ENCODE peak calls at places on chromosome 13, in eight cellular contexts. M, I, A, K, G, B, F and C are unnamed samples.

GRCh38 chr13:72342364-72342763 is 385.1 kb downstream of the MZT1 start:
- DNase-seq in I (no peak), F (no peak), B (no peak), A (no peak), M (no peak), K (no peak), G (no peak), C (no peak)

GRCh38 chr13:71018544-71018943 is 848.5 kb downstream of the DACH1 start:
- DNase-seq in A (no peak), K (no peak), B (no peak), G (no peak), I (no peak), M (no peak), F (no peak), C (no peak)

GRCh38 chr13:40272776-40273139 is 393.7 kb downstream of the FOXO1 start:
- DNase-seq in I (no peak), G (peak; percentile 56), M (no peak), A (no peak), K (no peak), F (no peak), B (peak; percentile 53), C (no peak)

GRCh38 chr13:52454459-52454824 is 836 bp upstream of the CKAP2 start:
- DNase-seq in K (no peak), B (no peak), I (no peak), F (no peak), A (peak; percentile 12), G (no peak), M (no peak), C (no peak)

GRCh38 chr13:75968103-75968838 is 332.1 kb downstream of the LMO7 start:
- DNase-seq in K (no peak), F (no peak), I (no peak), M (no peak), A (no peak), B (no peak), G (peak; percentile 55), C (no peak)

GRCh38 chr13:26253262-26253786 is 605 bp upstream of the CDK8 start:
- DNase-seq in F (no peak), I (no peak), M (peak; percentile 16), B (no peak), G (no peak), A (no peak), K (no peak), C (no peak)

GRCh38 chr13:97228850-97229521 is 6.9 kb downstream of the MBNL2 start:
- DNase-seq in B (peak; percentile 59), F (no peak), I (no peak), A (no peak), G (no peak), M (no peak), K (no peak), C (no peak)

GRCh38 chr13:75385708-75386083 is 96.3 kb downstream of the TBC1D4 start:
- DNase-seq in A (no peak), I (no peak), G (no peak), F (no peak), B (no peak), M (no peak), K (no peak), C (no peak)

GRCh38 chr13:20566424-20566916 is 487 bp upstream of the IFT88 start:
- DNase-seq in B (peak; percentile 58), I (no peak), G (peak; percentile 93), A (peak; percentile 77), M (no peak), F (peak; percentile 53), K (no peak), C (peak; percentile 46)

GRCh38 chr13:45737571-45738002 is 35.5 kb downstream of the CBY2 start:
- DNase-seq in A (peak; percentile 67), M (no peak), G (no peak), K (no peak), B (no peak), F (no peak), I (no peak), C (no peak)

GRCh38 chr13:50365683-50366391 is 350.6 kb downstream of the KCNRG start:
- DNase-seq in I (no peak), G (no peak), K (no peak), B (no peak), F (no peak), A (no peak), M (no peak), C (no peak)

GRCh38 chr13:57629821-57630235 is 1.7 kb upstream of the PCDH17 start:
- DNase-seq in I (peak; percentile 97), G (peak; percentile 67), F (no peak), A (peak; percentile 99), K (peak; percentile 85), B (peak; percentile 77), M (peak; percentile 58), C (peak; percentile 92)

GRCh38 chr13:27958928-27959539 is 10.1 kb downstream of the CDX2 start:
- DNase-seq in M (no peak), A (no peak), B (no peak), F (no peak), G (no peak), K (no peak), I (no peak), C (no peak)
- H3K27me3 ChIP-seq in M (no peaks in the 10 kb centered on the region), A (peaks cover 100% of the 10 kb centered on the region), B (peaks cover 84% of the 10 kb centered on the region), F (peaks cover 85% of the 10 kb centered on the region), G (peaks cover 85% of the 10 kb centered on the region), K (no peaks in the 10 kb centered on the region), I (peaks cover 34% of the 10 kb centered on the region), C (peaks cover 4% of the 10 kb centered on the region)

GRCh38 chr13:106986033-106986484 is 418.1 kb upstream of the ARGLU1 start:
- DNase-seq in G (peak; percentile 3), A (peak; percentile 51), B (peak; percentile 1), K (peak; percentile 71), F (no peak), M (no peak), I (no peak), C (no peak)

GRCh38 chr13:106986687-106987434 is 418.9 kb upstream of the ARGLU1 start:
- DNase-seq in B (no peak), A (no peak), I (no peak), M (no peak), F (no peak), K (no peak), G (no peak), C (no peak)

DNA sequence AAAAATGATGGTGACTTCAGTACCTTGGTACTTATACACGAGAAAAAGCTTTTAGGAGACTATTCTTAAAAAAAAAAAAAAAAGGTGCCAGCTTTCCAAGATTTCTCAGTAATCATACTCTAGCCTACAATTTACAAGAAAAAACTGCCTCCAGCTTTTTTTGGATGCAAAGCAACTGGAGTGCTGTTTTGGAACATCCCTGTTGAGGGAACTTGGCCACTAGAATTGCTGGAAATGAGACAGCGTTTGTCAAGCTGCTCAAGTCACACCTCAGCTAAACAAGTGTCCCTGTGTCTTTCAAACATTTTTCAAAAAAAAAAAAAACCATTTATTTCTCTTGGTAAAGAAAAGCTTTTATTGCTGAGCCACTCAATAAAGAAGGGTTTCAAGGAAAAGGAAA is 413.1 kb upstream of the ARGLU1 start:
- DNase-seq in A (no peak), I (no peak), K (no peak), F (no peak), G (no peak), M (no peak), B (no peak), C (no peak)
- H3K27me3 ChIP-seq in A (no peaks in the 10 kb centered on the region), I (no peaks in the 10 kb centered on the region), K (no peaks in the 10 kb centered on the region), F (no peaks in the 10 kb centered on the region), G (no peaks in the 10 kb centered on the region), M (no peaks in the 10 kb centered on the region), B (no peaks in the 10 kb centered on the region), C (no peaks in the 10 kb centered on the region)

GRCh38 chr13:37131092-37131491 is 25.6 kb upstream of the CSNK1A1L start:
- DNase-seq in M (no peak), I (no peak), F (no peak), K (no peak), A (no peak), G (no peak), B (no peak), C (no peak)

GRCh38 chr13:37136187-37136586 is 30.7 kb upstream of the CSNK1A1L start:
- DNase-seq in B (no peak), I (no peak), F (no peak), K (no peak), M (no peak), G (peak; percentile 56), A (no peak), C (no peak)

GRCh38 chr13:37132211-37132610 is 26.7 kb upstream of the CSNK1A1L start:
- DNase-seq in A (no peak), M (no peak), G (no peak), I (no peak), B (peak; percentile 49), F (no peak), K (no peak), C (no peak)

GRCh38 chr13:37136633-37137032 is 31.2 kb upstream of the CSNK1A1L start:
- DNase-seq in I (no peak), K (no peak), G (no peak), A (no peak), B (no peak), M (no peak), F (no peak), C (no peak)

DNA sequence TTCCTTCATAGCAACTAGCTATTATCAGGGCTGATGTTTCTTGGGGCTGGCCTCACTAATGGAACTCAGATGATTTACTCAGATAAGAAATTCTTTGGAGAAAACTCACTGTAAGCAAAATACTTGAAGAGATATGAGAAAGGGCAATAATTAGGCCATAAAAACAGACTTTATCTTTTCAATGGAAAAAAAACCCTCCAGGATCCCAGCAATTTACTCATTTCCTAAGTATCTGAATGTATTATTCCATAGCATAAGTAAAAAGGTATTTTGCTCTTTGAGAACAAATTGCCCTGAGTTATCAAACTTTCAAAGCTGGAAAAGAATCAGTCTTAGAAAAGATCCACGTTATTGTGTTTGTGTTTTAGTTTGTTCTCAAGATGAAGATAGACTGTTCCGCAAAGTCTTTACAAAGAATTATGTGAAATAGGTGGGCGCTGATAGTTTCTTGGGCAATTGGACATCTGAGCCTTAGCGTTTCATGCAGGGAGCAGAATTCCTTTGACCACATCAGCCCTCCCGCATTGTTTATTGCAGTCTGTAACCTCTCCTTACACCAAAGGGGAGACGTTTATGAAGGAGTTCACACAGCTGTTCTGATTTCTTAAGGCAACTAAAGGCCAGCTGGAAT is 29.1 kb upstream of the CSNK1A1L start:
- DNase-seq in A (no peak), K (no peak), G (peak; percentile 63), M (no peak), I (no peak), F (peak; percentile 79), B (peak; percentile 96), C (no peak)
- H3K27me3 ChIP-seq in A (no peaks in the 10 kb centered on the region), K (no peaks in the 10 kb centered on the region), G (no peaks in the 10 kb centered on the region), M (no peaks in the 10 kb centered on the region), I (no peaks in the 10 kb centered on the region), F (no peaks in the 10 kb centered on the region), B (no peaks in the 10 kb centered on the region), C (no peaks in the 10 kb centered on the region)

GRCh38 chr13:99995503-99996176 is 14.1 kb downstream of the ZIC2 start:
- DNase-seq in G (no peak), K (no peak), A (peak; percentile 74), B (no peak), M (no peak), F (no peak), I (peak; percentile 61), C (no peak)
- H3K27me3 ChIP-seq in G (peaks cover 88% of the 10 kb centered on the region), K (peaks cover 37% of the 10 kb centered on the region), A (peaks cover 80% of the 10 kb centered on the region), B (no peaks in the 10 kb centered on the region), M (peaks cover 6% of the 10 kb centered on the region), F (peaks cover 89% of the 10 kb centered on the region), I (peaks cover 10% of the 10 kb centered on the region), C (peaks cover 4% of the 10 kb centered on the region)